ENCODE peak calls at places on chromosomes 3 and 15, in nine cellular contexts. N is body of pancreas; E is C1 segment of cervical spinal cord; J is NCI-H2171 treated with DMSO at 0.1 percent for 48 hours; A is HS-27A; F is stimulated activated CD8-positive, alpha-beta memory T cell treated with anti-CD3 and anti-CD28 coated beads, Interleukin-12 subunit alpha, Interleukin-12 subunit beta, amount 100 ng/mL, for 4 hours; I is T-helper 17 cell; Q is progenitor cell of endocrine pancreas; C is Kasumi-1. Z is an unnamed sample.

GRCh38 chr3:142987707-142988106 is 13.7 kb upstream of the U2SURP start:
- DNase-seq in N (no peak), F (no peak), I (no peak), Q (no peak), E (no peak), C (no peak), A (no peak), J (no peak), Z (no peak)

GRCh38 chr15:101528108-101528916 is 38.8 kb upstream of the PCSK6 start:
- DNase-seq in E (no peak), C (no peak), A (no peak), F (no peak), I (no peak), J (no peak), Q (no peak), N (peak), Z (no peak)

GRCh38 chr3:57287205-57287604 is 5.3 kb downstream of the ASB14 start:
- DNase-seq in I (no peak), Q (no peak), E (no peak), C (no peak), N (no peak), A (no peak), F (no peak), J (no peak), Z (no peak)

GRCh38 chr3:134769469-134769868 is 25.6 kb upstream of the EPHB1 start:
- DNase-seq in A (no peak), C (no peak), F (no peak), E (no peak), Q (no peak), I (no peak), J (no peak), N (peak), Z (no peak)

GRCh38 chr15:62779041-62779810 is 263.3 kb upstream of the TPM1 start:
- DNase-seq in F (no peak), A (no peak), C (no peak), I (no peak), N (peak), Q (no peak), E (peak), J (no peak), Z (no peak)

GRCh38 chr15:69810441-69811071 is 287.2 kb downstream of the TLE3 start:
- DNase-seq in E (no peak), F (no peak), Q (no peak), C (no peak), I (no peak), A (no peak), N (no peak), J (peak), Z (no peak)

GRCh38 chr15:41944313-41944940 is 27.9 kb downstream of the EHD4 start:
- DNase-seq in Q (no peak), N (peak), A (peak), E (no peak), I (no peak), F (no peak), C (no peak), J (no peak), Z (no peak)

GRCh38 chr3:13073042-13073906 is at the start of gene IQSEC1:
- DNase-seq in I (peak), C (no peak), J (peak), N (peak), E (no peak), Q (no peak), F (peak), A (no peak), Z (no peak)

GRCh38 chr3:110344487-110344886 is 727.1 kb upstream of the NECTIN3 start:
- DNase-seq in E (no peak), J (no peak), A (no peak), N (no peak), F (no peak), I (no peak), C (no peak), Q (no peak), Z (no peak)

GRCh38 chr3:23991236-23992050 is 46.4 kb downstream of the NR1D2 start:
- DNase-seq in A (no peak), F (no peak), E (peak), N (no peak), J (no peak), C (peak), Q (no peak), I (no peak), Z (no peak)

GRCh38 chr3:23490459-23490858 is 287.3 kb downstream of the UBE2E2 start:
- DNase-seq in A (no peak), I (no peak), F (no peak), J (no peak), Q (no peak), N (no peak), E (no peak), C (peak), Z (no peak)

GRCh38 chr15:54816406-54816805 is 380.3 kb downstream of the RSL24D1 start:
- DNase-seq in J (no peak), I (no peak), C (no peak), Q (no peak), N (no peak), F (no peak), E (no peak), A (no peak), Z (no peak)

GRCh38 chr3:40258555-40258954 is 51.0 kb upstream of the EIF1B start:
- DNase-seq in J (no peak), F (no peak), Q (no peak), E (no peak), A (no peak), I (no peak), C (peak), N (no peak), Z (no peak)

GRCh38 chr15:41259546-41260189 is 28.6 kb downstream of the CHP1 start:
- DNase-seq in A (no peak), E (no peak), I (no peak), F (no peak), J (no peak), Q (no peak), C (no peak), N (peak), Z (no peak)

GRCh38 chr3:142239421-142239820 is 14.0 kb upstream of the GK5 start:
- DNase-seq in A (no peak), E (no peak), Q (no peak), J (no peak), I (no peak), C (no peak), N (no peak), F (no peak), Z (no peak)

GRCh38 chr3:177300039-177300833 is 103.0 kb upstream of the TBL1XR1 start:
- DNase-seq in C (peak), E (no peak), I (no peak), A (no peak), Q (no peak), J (peak), F (no peak), N (peak), Z (no peak)

GRCh38 chr15:78682013-78682651 is 41.1 kb upstream of the CHRNB4 start:
- DNase-seq in Q (no peak), F (no peak), I (no peak), N (no peak), E (no peak), A (no peak), C (peak), J (no peak), Z (no peak)

GRCh38 chr3:195081242-195081963 is 189.6 kb downstream of the XXYLT1 start:
- DNase-seq in E (no peak), F (no peak), C (no peak), N (peak), J (peak), Q (no peak), A (no peak), I (no peak), Z (no peak)

GRCh38 chr3:82031576-82031975 is 270.1 kb upstream of the GBE1 start:
- DNase-seq in C (no peak), I (no peak), J (no peak), N (no peak), A (no peak), Q (no peak), E (no peak), F (no peak), Z (no peak)

GRCh38 chr3:128787256-128788253 is 61.6 kb downstream of the RAB7A start:
- DNase-seq in E (no peak), N (peak), F (no peak), J (no peak), A (peak), I (no peak), Q (no peak), C (peak), Z (no peak)

GRCh38 chr15:20357139-20358065 is 184.2 kb downstream of the GOLGA6L6 start:
- DNase-seq in J (no peak), Q (no peak), F (no peak), I (no peak), N (peak), E (no peak), C (no peak), A (no peak), Z (no peak)

GRCh38 chr3:5036858-5037257 is 57.6 kb downstream of the BHLHE40 start:
- DNase-seq in I (no peak), F (no peak), Q (no peak), N (no peak), J (no peak), E (no peak), C (no peak), A (no peak), Z (no peak)

GRCh38 chr15:69478259-69478687 is 25.7 kb downstream of the RPLP1 start:
- DNase-seq in F (no peak), A (no peak), N (peak), I (peak), Q (peak), J (peak), E (no peak), C (peak), Z (peak)

GRCh38 chr15:90887037-90887481 is 2.8 kb downstream of the FES start:
- DNase-seq in C (no peak), N (no peak), J (no peak), I (no peak), A (no peak), E (no peak), F (no peak), Q (no peak), Z (no peak)

GRCh38 chr3:29683306-29683993 is 402.6 kb downstream of the RBMS3 start:
- DNase-seq in Q (no peak), C (no peak), E (no peak), A (no peak), F (no peak), N (no peak), J (no peak), I (no peak), Z (no peak)

GRCh38 chr15:52199271-52199670 is 8.1 kb upstream of the GNB5 start:
- DNase-seq in N (no peak), I (no peak), E (no peak), J (no peak), A (no peak), Q (no peak), F (no peak), C (no peak), Z (no peak)

GRCh38 chr3:48877671-48878070 is 21.0 kb downstream of the SLC25A20 start:
- DNase-seq in J (no peak), C (no peak), F (no peak), Q (no peak), N (no peak), E (no peak), A (no peak), I (no peak), Z (no peak)

GRCh38 chr15:63287109-63287508 is 9.7 kb downstream of the APH1B start:
- DNase-seq in C (no peak), I (no peak), N (no peak), Q (no peak), J (no peak), A (no peak), F (no peak), E (no peak), Z (no peak)

GRCh38 chr3:126742057-126742456 is 38.0 kb downstream of the CHCHD6 start:
- DNase-seq in N (no peak), I (no peak), F (no peak), C (no peak), Q (no peak), E (no peak), A (no peak), J (no peak), Z (no peak)

GRCh38 chr3:194730369-194730768 is 44.7 kb downstream of the FAM43A start:
- DNase-seq in F (no peak), N (peak), E (no peak), I (no peak), C (no peak), A (no peak), J (peak), Q (no peak), Z (no peak)

GRCh38 chr3:62758296-62759066 is 116.7 kb downstream of the CADPS start:
- DNase-seq in E (no peak), Q (no peak), I (no peak), J (no peak), N (no peak), F (no peak), A (no peak), C (no peak), Z (no peak)

GRCh38 chr15:74789171-74789627 is 7.3 kb downstream of the CSK start:
- DNase-seq in C (no peak), F (no peak), I (no peak), A (no peak), E (no peak), J (no peak), Q (no peak), N (peak), Z (no peak)

GRCh38 chr3:45043715-45044299 is 17.7 kb downstream of the CLEC3B start:
- DNase-seq in C (peak), J (no peak), Q (no peak), E (no peak), A (peak), N (no peak), I (no peak), F (no peak), Z (no peak)